ENCODE peak calls at places on chromosomes 3 and 15, in seven cellular contexts. N, I, U, Z, E, D and Y are unnamed samples.

GRCh38 chr15:84915011-84915958 is 30.8 kb downstream of the SLC28A1 start:
- DNase-seq in I (no peak), N (no peak), D (peak), Z (peak), U (no peak), E (peak), Y (peak)

GRCh38 chr3:158539414-158540014 is 31.5 kb upstream of the MLF1 start:
- DNase-seq in I (peak), U (no peak), N (no peak), E (peak), Z (peak), D (peak), Y (peak)

GRCh38 chr3:100155105-100155504 is 40.8 kb upstream of the FILIP1L start:
- DNase-seq in E (no peak), U (no peak), Z (no peak), D (no peak), I (no peak), N (no peak), Y (no peak)

GRCh38 chr3:178139116-178139515 is 397.1 kb upstream of the KCNMB2 start:
- DNase-seq in N (no peak), Z (no peak), E (no peak), I (no peak), D (no peak), U (no peak), Y (no peak)

GRCh38 chr3:159765025-159765859 is 223.4 kb upstream of the IL12A start:
- DNase-seq in I (peak), Z (peak), E (peak), U (no peak), N (peak), D (peak), Y (no peak)

GRCh38 chr3:39267631-39268553 is 11.9 kb downstream of the CX3CR1 start:
- DNase-seq in N (no peak), E (no peak), Z (no peak), D (no peak), I (no peak), U (no peak), Y (no peak)

GRCh38 chr3:41209646-41210045 is 10.3 kb downstream of the CTNNB1 start:
- DNase-seq in N (no peak), U (no peak), E (no peak), I (no peak), Z (no peak), D (no peak), Y (no peak)

GRCh38 chr15:85752591-85752990 is 42.1 kb downstream of the KLHL25 start:
- DNase-seq in E (peak), N (no peak), D (no peak), Z (no peak), I (no peak), U (no peak), Y (no peak)

GRCh38 chr15:42166225-42166940 is 9.9 kb upstream of the PLA2G4F start:
- DNase-seq in Z (no peak), I (no peak), U (no peak), N (no peak), D (no peak), E (no peak), Y (no peak)

GRCh38 chr3:77254967-77255831 is 215.3 kb downstream of the ROBO2 start:
- DNase-seq in I (peak), U (no peak), D (peak), N (no peak), E (peak), Z (peak), Y (no peak)

GRCh38 chr3:38755130-38755529 is 60.9 kb downstream of the SCN10A start:
- DNase-seq in D (no peak), I (no peak), N (no peak), U (peak), Z (no peak), E (no peak), Y (no peak)

GRCh38 chr15:37078566-37078965 is 21.8 kb downstream of the MEIS2 start:
- DNase-seq in Z (no peak), I (no peak), N (no peak), U (no peak), D (no peak), E (no peak), Y (no peak)

GRCh38 chr3:99955773-99956562 is 138.3 kb downstream of the CMSS1 start:
- DNase-seq in D (no peak), U (no peak), Z (no peak), N (no peak), E (no peak), I (no peak), Y (no peak)

GRCh38 chr15:82172506-82172905 is 90.0 kb downstream of the EFL1 start:
- DNase-seq in E (no peak), U (no peak), D (no peak), N (no peak), Z (no peak), I (no peak), Y (no peak)

DNA sequence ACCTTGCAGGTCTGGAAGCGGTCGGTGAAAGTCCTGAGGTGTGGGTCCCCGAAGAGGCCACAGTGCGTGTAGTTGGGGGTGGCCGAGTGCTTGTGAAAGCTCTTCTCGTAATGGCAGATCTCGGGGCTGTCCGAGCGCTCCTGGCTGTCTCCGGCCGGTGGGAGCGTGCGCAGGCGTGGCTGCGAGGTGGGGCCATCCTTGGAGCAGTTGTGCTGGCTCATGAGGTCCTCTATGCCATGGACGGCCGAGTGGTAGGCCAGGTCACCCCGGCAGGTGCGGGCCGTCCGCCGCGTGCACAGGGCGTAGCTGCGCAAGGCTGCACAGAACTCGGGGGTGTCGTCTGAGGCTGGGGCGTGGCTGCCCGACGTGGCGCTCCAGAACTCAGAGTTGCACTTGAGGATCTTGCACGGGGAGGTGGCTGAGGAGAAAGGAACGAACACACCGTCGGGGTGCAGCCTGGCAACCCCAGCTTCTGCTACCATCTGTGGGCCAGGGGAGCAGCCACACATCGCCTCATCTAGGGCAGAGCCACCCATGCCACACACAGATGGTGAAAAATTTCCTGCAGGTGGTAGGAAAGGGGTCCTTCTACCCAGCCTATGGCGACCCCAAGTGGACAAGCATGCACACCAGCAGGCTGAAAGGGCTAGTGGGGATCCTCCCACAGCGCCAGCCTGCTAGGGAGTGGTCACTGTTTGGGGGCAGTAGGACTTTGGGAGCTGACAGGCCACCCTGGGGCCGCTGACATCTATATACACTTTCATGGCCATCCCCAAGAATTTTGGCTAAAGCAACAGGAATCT is 36.7 kb downstream of the RGMA start:
- DNase-seq in D (no peak), N (no peak), U (no peak), I (no peak), E (no peak), Z (no peak), Y (no peak)
- TF ChIP-seq CTCF in D (no peak), N (no peak), U (no peak), I (no peak), E (no peak), Z (no peak), Y (peak)

GRCh38 chr3:14412831-14413380 is 10.5 kb downstream of the SLC6A6 start:
- DNase-seq in E (no peak), U (no peak), I (no peak), D (no peak), Z (no peak), N (no peak), Y (no peak)
- H3K4me3 ChIP-seq in E (no peak), U (no peak), I (no peak), D (no peak), Z (no peak), N (no peak), Y (no peak)

GRCh38 chr3:168087539-168087938 is 8.2 kb downstream of the GOLIM4 start:
- DNase-seq in N (no peak), I (no peak), U (no peak), Z (no peak), E (no peak), D (no peak), Y (no peak)
- TF ChIP-seq CTCF in N (no peak), I (no peak), U (no peak), Z (no peak), E (no peak), D (no peak), Y (no peak)

DNA sequence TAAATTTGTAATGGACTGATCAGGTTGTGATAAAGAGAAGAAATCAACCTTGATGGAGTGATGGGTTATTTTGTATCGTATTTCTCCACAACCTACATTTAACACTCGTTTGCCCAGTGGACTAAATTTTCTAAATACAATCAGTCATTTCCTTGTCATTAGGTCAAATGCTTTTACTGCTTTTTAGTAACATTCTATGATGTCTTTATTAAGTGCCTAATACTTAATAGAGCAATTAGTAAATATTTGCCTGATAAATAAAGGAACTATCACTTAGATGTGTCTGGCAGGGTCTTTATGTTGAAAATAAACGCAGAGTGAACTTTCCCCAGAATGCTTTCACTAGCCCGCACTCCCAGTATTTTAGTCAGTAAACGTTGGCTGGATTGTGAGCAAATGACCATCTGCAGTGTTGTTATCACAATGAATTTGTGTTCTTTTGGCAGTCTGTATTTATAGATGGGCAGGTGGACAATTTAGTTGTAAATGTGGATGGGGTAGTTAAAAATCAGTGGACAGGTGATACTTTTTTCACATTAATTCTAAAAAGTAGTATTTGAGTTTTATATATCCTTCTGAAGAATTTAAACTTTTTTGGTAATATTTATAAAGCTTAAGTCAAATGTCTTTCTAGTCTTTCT is 4.8 kb downstream of the USP3 start:
- DNase-seq in E (no peak), N (no peak), U (no peak), I (no peak), Z (no peak), D (no peak), Y (no peak)
- H3K4me3 ChIP-seq in E (no peak), N (no peak), U (no peak), I (no peak), Z (no peak), D (no peak), Y (no peak)

DNA sequence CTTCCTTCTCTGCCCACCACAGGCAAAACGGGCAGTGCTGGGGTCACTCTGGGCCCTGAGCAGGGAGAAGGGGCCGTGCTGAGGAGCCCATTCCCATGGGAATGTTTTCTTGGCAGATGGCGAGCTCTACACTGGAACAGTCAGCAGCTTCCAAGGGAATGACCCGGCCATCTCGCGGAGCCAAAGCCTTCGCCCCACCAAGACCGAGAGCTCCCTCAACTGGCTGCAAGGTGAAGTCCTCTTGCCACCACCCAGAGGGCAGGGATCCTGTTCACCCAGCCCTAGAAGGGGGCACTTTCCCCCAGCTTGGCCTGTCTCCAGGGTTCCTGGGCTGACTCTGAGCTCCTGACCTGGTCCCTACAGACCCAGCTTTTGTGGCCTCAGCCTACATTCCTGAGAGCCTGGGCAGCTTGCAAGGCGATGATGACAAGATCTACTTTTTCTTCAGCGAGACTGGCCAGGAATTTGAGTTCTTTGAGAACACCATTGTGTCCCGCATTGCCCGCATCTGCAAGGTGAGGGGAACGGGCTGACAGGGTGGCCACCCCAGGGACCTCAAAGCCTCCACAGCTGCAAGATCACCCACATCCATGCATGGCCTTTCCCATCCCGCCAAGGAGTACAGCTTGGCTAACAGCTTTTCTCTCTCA is 12.4 kb downstream of the CIB1 start:
- DNase-seq in I (peak), Z (peak), E (peak), U (no peak), D (peak), N (peak), Y (no peak)
- TF ChIP-seq CTCF in I (peak), Z (peak), E (peak), U (peak), D (peak), N (peak), Y (peak)

GRCh38 chr15:28106294-28107110 is 7.4 kb upstream of the OCA2 start:
- DNase-seq in I (no peak), N (no peak), Z (no peak), D (no peak), U (no peak), E (no peak), Y (no peak)
- H3K4me3 ChIP-seq in I (peak), N (no peak), Z (peak), D (peak), U (peak), E (peak), Y (peak)

GRCh38 chr3:73060302-73060723 is 1.1 kb upstream of the EBLN2 start:
- DNase-seq in D (no peak), Z (no peak), U (no peak), I (no peak), E (no peak), N (no peak), Y (no peak)

GRCh38 chr3:73061416-73061815 is at the start of gene EBLN2:
- DNase-seq in E (no peak), D (no peak), Z (no peak), I (no peak), U (no peak), N (no peak), Y (no peak)

GRCh38 chr3:73055583-73056364 is 5.7 kb upstream of the EBLN2 start:
- DNase-seq in D (no peak), Z (no peak), I (no peak), N (no peak), U (no peak), E (no peak), Y (no peak)

GRCh38 chr3:73052857-73053256 is 8.6 kb upstream of the EBLN2 start:
- DNase-seq in D (no peak), E (no peak), N (no peak), U (no peak), Z (no peak), I (no peak), Y (no peak)

GRCh38 chr3:73056365-73057150 is 4.9 kb upstream of the EBLN2 start:
- DNase-seq in E (no peak), I (no peak), Z (no peak), D (no peak), U (no peak), N (no peak), Y (no peak)
- TF ChIP-seq CTCF in E (peak), I (peak), Z (peak), D (peak), U (peak), N (peak), Y (peak)

GRCh38 chr3:165775824-165776223 is 61.4 kb downstream of the BCHE start:
- DNase-seq in I (no peak), Z (no peak), E (no peak), N (no peak), U (no peak), D (no peak), Y (no peak)

GRCh38 chr3:165784337-165784736 is 52.9 kb downstream of the BCHE start:
- DNase-seq in E (no peak), U (no peak), N (no peak), D (no peak), Z (no peak), I (no peak), Y (no peak)

GRCh38 chr3:165783383-165783782 is 53.8 kb downstream of the BCHE start:
- DNase-seq in U (no peak), N (no peak), E (no peak), D (no peak), I (no peak), Z (no peak), Y (no peak)

GRCh38 chr3:165778891-165779290 is 58.3 kb downstream of the BCHE start:
- DNase-seq in E (no peak), I (no peak), U (no peak), Z (no peak), D (no peak), N (no peak), Y (no peak)

GRCh38 chr3:165778456-165778855 is 58.8 kb downstream of the BCHE start:
- DNase-seq in E (no peak), D (no peak), U (no peak), I (no peak), Z (no peak), N (no peak), Y (no peak)
- H3K4me3 ChIP-seq in E (no peak), D (no peak), U (no peak), I (no peak), Z (no peak), N (no peak), Y (no peak)